ENCODE peak calls at places on chromosomes 13 and 19, in five cellular contexts. One of them, this sample, is unnamed. For H3K4me1, the result is how much of the 10 kb centered on the place peaks cover.

GRCh38 chr19:45558399-45558878 is 26.2 kb downstream of the OPA3 start:
- DNase-seq in GM23338: peak
- DNase-seq in Panc1: no peak
- DNase-seq in spleen: peak
- DNase-seq in H1: no peak
- DNase-seq in this sample: no peak

GRCh38 chr19:47445527-47445926 is 26.2 kb downstream of the SLC8A2 start:
- DNase-seq in Panc1: no peak
- DNase-seq in GM23338: no peak
- DNase-seq in H1: no peak
- DNase-seq in spleen: no peak
- DNase-seq in this sample: no peak

GRCh38 chr13:101144808-101145419 is 271.4 kb downstream of the NALCN start:
- DNase-seq in H1: no peak
- DNase-seq in GM23338: peak
- DNase-seq in spleen: no peak
- DNase-seq in Panc1: no peak
- DNase-seq in this sample: no peak

GRCh38 chr19:57443121-57443696 is 8.1 kb downstream of the ZNF749 start:
- DNase-seq in GM23338: no peak
- DNase-seq in H1: no peak
- DNase-seq in spleen: no peak
- DNase-seq in Panc1: no peak
- DNase-seq in this sample: no peak

GRCh38 chr13:102680133-102680717 is 14.6 kb downstream of the METTL21C start:
- DNase-seq in H1: no peak
- DNase-seq in Panc1: no peak
- DNase-seq in GM23338: no peak
- DNase-seq in spleen: no peak
- DNase-seq in this sample: no peak

GRCh38 chr19:16070366-16070990 is 5.8 kb upstream of the TPM4 start:
- DNase-seq in H1: no peak
- DNase-seq in spleen: peak
- DNase-seq in Panc1: no peak
- DNase-seq in GM23338: no peak
- DNase-seq in this sample: peak

GRCh38 chr19:49638360-49638759 is 1.6 kb downstream of the RRAS start:
- DNase-seq in Panc1: no peak
- DNase-seq in H1: no peak
- DNase-seq in GM23338: peak
- DNase-seq in spleen: no peak
- DNase-seq in this sample: no peak

GRCh38 chr13:25743426-25743825 is 308.4 kb downstream of the SHISA2 start:
- DNase-seq in spleen: no peak
- DNase-seq in Panc1: no peak
- DNase-seq in GM23338: no peak
- DNase-seq in H1: no peak
- DNase-seq in this sample: no peak

GRCh38 chr19:32917612-32917996 is 48.0 kb upstream of the SLC7A9 start:
- DNase-seq in H1: no peak
- DNase-seq in GM23338: peak
- DNase-seq in Panc1: no peak
- DNase-seq in spleen: no peak
- DNase-seq in this sample: no peak

GRCh38 chr13:112892759-112893569 is 76.0 kb upstream of the MCF2L start:
- DNase-seq in H1: no peak
- DNase-seq in GM23338: no peak
- DNase-seq in spleen: peak
- DNase-seq in Panc1: no peak
- DNase-seq in this sample: no peak

GRCh38 chr13:31042501-31043165 is 110.2 kb downstream of the TEX26 start:
- DNase-seq in GM23338: no peak
- DNase-seq in Panc1: no peak
- DNase-seq in H1: no peak
- DNase-seq in spleen: no peak
- DNase-seq in this sample: no peak

GRCh38 chr13:62473944-62474237 is 1058.2 kb upstream of the PCDH20 start:
- DNase-seq in GM23338: no peak
- DNase-seq in spleen: no peak
- DNase-seq in H1: no peak
- DNase-seq in Panc1: no peak
- DNase-seq in this sample: no peak

GRCh38 chr19:29390742-29391141 is 135.1 kb upstream of the VSTM2B start:
- DNase-seq in H1: no peak
- DNase-seq in Panc1: no peak
- DNase-seq in spleen: no peak
- DNase-seq in GM23338: no peak
- DNase-seq in this sample: no peak

GRCh38 chr19:16325671-16326400 is 1.2 kb downstream of the KLF2 start:
- DNase-seq in Panc1: no peak
- DNase-seq in H1: no peak
- DNase-seq in GM23338: peak
- DNase-seq in spleen: peak
- DNase-seq in this sample: peak

GRCh38 chr13:28373803-28374202 is 121.1 kb downstream of the FLT1 start:
- DNase-seq in GM23338: no peak
- DNase-seq in spleen: no peak
- DNase-seq in Panc1: no peak
- DNase-seq in H1: no peak
- DNase-seq in this sample: no peak

GRCh38 chr13:72694314-72694713 is 33.1 kb downstream of the MZT1 start:
- DNase-seq in spleen: no peak
- DNase-seq in H1: no peak
- DNase-seq in GM23338: no peak
- DNase-seq in Panc1: no peak
- DNase-seq in this sample: no peak

GRCh38 chr13:114119196-114119595 is 13.2 kb downstream of the RASA3 start:
- DNase-seq in H1: no peak
- DNase-seq in spleen: no peak
- DNase-seq in GM23338: peak
- DNase-seq in Panc1: no peak
- DNase-seq in this sample: no peak

GRCh38 chr19:50835785-50836542 is 2.6 kb upstream of the KLK15 start:
- DNase-seq in GM23338: peak
- DNase-seq in Panc1: no peak
- DNase-seq in spleen: peak
- DNase-seq in H1: no peak
- DNase-seq in this sample: no peak

GRCh38 chr13:30737511-30738342 is 2.4 kb downstream of the ALOX5AP start:
- DNase-seq in Panc1: no peak
- DNase-seq in H1: no peak
- DNase-seq in GM23338: no peak
- DNase-seq in spleen: peak
- DNase-seq in this sample: no peak

GRCh38 chr13:41580345-41580744 is 123.0 kb downstream of the RGCC start:
- DNase-seq in Panc1: no peak
- DNase-seq in spleen: no peak
- DNase-seq in H1: no peak
- DNase-seq in GM23338: no peak
- DNase-seq in this sample: no peak

GRCh38 chr13:77861716-77862115 is 56.9 kb downstream of the EDNRB start:
- DNase-seq in spleen: no peak
- DNase-seq in H1: no peak
- DNase-seq in Panc1: no peak
- DNase-seq in GM23338: no peak
- DNase-seq in this sample: no peak

GRCh38 chr19:6276447-6276846 is 3.3 kb downstream of the MLLT1 start:
- DNase-seq in H1: no peak
- DNase-seq in spleen: no peak
- DNase-seq in GM23338: no peak
- DNase-seq in Panc1: no peak
- DNase-seq in this sample: peak

GRCh38 chr13:75357576-75358295 is 124.2 kb downstream of the TBC1D4 start:
- DNase-seq in spleen: no peak
- DNase-seq in H1: peak
- DNase-seq in Panc1: no peak
- DNase-seq in GM23338: peak
- DNase-seq in this sample: no peak

GRCh38 chr19:49926520-49926919 is 2.5 kb upstream of the ATF5 start:
- DNase-seq in H1: no peak
- DNase-seq in Panc1: no peak
- DNase-seq in spleen: no peak
- DNase-seq in GM23338: no peak
- DNase-seq in this sample: no peak

GRCh38 chr19:43705729-43706128 is 10.1 kb upstream of the IRGC start:
- DNase-seq in GM23338: no peak
- DNase-seq in H1: no peak
- DNase-seq in Panc1: no peak
- DNase-seq in spleen: no peak
- DNase-seq in this sample: no peak

GRCh38 chr19:8491574-8491973 is 10.9 kb downstream of the PRAM1 start:
- DNase-seq in GM23338: peak
- DNase-seq in spleen: peak
- DNase-seq in Panc1: no peak
- DNase-seq in H1: no peak
- DNase-seq in this sample: no peak

GRCh38 chr13:103935117-103935516 is 868.9 kb upstream of the SLC10A2 start:
- DNase-seq in Panc1: no peak
- DNase-seq in spleen: no peak
- DNase-seq in H1: no peak
- DNase-seq in GM23338: peak
- DNase-seq in this sample: no peak

GRCh38 chr19:7533281-7533819 is 2.2 kb upstream of the PNPLA6 start:
- DNase-seq in Panc1: no peak
- DNase-seq in GM23338: peak
- DNase-seq in H1: no peak
- DNase-seq in spleen: peak
- DNase-seq in this sample: no peak

GRCh38 chr19:49857061-49857833 is 6.3 kb downstream of the PTOV1 start:
- DNase-seq in Panc1: no peak
- DNase-seq in spleen: no peak
- DNase-seq in H1: no peak
- DNase-seq in GM23338: no peak
- DNase-seq in this sample: no peak

GRCh38 chr13:51222510-51223283 is 499 bp downstream of the FAM124A start:
- DNase-seq in H1: no peak
- DNase-seq in GM23338: peak
- DNase-seq in spleen: no peak
- DNase-seq in Panc1: no peak
- DNase-seq in this sample: no peak

GRCh38 chr13:26465514-26465913 is 92.0 kb upstream of the WASF3 start:
- DNase-seq in H1: no peak
- DNase-seq in spleen: no peak
- DNase-seq in Panc1: no peak
- DNase-seq in GM23338: no peak
- DNase-seq in this sample: no peak

GRCh38 chr13:41561179-41561578 is 103.8 kb downstream of the RGCC start:
- DNase-seq in GM23338: no peak
- DNase-seq in H1: no peak
- DNase-seq in Panc1: no peak
- DNase-seq in spleen: no peak
- DNase-seq in this sample: no peak

GRCh38 chr13:23851106-23851505 is 38.1 kb downstream of the MIPEP start:
- DNase-seq in spleen: no peak
- DNase-seq in GM23338: no peak
- DNase-seq in Panc1: no peak
- DNase-seq in H1: no peak
- DNase-seq in this sample: no peak

GRCh38 chr13:45055902-45056648 is 64.2 kb upstream of the GTF2F2 start:
- DNase-seq in GM23338: no peak
- DNase-seq in H1: no peak
- DNase-seq in Panc1: no peak
- DNase-seq in spleen: no peak
- DNase-seq in this sample: no peak
- H3K27ac ChIP-seq in GM23338: no peak
- H3K27ac ChIP-seq in H1: no peak
- H3K27ac ChIP-seq in Panc1: peak
- H3K27ac ChIP-seq in spleen: no peak
- H3K27ac ChIP-seq in this sample: peak

DNA sequence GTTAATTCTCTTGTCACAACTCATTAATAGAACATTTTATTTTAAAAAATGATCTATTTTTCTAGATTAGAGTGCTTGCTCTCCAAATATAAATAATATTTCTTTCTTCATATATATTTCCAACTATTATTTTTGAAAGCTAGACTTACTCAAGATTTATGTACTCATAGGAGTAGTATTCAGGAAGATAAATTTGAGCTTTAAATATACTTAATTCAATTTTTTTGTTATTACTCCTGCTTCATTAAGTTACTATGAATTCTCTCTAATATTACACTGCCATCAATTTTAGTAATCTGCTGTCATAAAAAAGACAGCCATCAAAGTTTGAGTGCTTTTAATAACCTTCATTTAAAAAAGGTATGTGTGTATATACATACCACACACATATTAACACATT is 161.9 kb upstream of the PCDH9 start:
- DNase-seq in Panc1: no peak
- DNase-seq in H1: no peak
- DNase-seq in spleen: no peak
- DNase-seq in GM23338: no peak
- DNase-seq in this sample: no peak
- TF ChIP-seq POLR2AphosphoS5 in Panc1: no peak
- TF ChIP-seq POLR2AphosphoS5 in H1: no peak
- TF ChIP-seq POLR2AphosphoS5 in spleen: no peak
- TF ChIP-seq POLR2AphosphoS5 in GM23338: no peak
- TF ChIP-seq POLR2AphosphoS5 in this sample: no peak

GRCh38 chr19:3982701-3983541 is 2.3 kb downstream of the EEF2 start:
- DNase-seq in GM23338: no peak
- DNase-seq in H1: no peak
- DNase-seq in spleen: peak
- DNase-seq in Panc1: no peak
- DNase-seq in this sample: no peak

GRCh38 chr19:3981736-3982681 is 3.3 kb downstream of the EEF2 start:
- DNase-seq in H1: no peak
- DNase-seq in Panc1: no peak
- DNase-seq in GM23338: no peak
- DNase-seq in spleen: peak
- DNase-seq in this sample: peak

GRCh38 chr19:3983936-3984583 is 1.2 kb downstream of the EEF2 start:
- DNase-seq in spleen: peak
- DNase-seq in GM23338: no peak
- DNase-seq in Panc1: no peak
- DNase-seq in H1: no peak
- DNase-seq in this sample: peak

GRCh38 chr19:3984584-3984907 is 717 bp downstream of the EEF2 start:
- DNase-seq in GM23338: no peak
- DNase-seq in H1: no peak
- DNase-seq in Panc1: no peak
- DNase-seq in spleen: no peak
- DNase-seq in this sample: no peak

DNA sequence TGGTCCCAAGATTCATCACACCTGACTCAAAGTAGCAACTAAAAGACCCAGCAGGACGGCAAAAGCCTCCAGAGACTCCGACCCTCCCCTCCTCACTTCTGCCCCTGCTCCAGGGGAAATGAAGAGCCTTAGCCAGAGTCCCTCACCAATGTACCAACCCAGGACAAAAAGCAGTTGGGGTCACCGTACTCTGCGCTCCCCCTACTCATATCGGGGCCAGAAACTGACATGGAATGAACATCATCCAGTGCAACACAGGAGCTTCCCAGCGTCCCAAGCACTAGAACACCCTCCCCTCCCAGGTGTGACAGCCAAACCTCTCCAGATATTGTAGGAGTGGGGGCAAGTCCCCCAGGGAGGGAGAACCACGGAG is 1.7 kb downstream of the EEF2 start:
- DNase-seq in spleen: no peak
- DNase-seq in Panc1: no peak
- DNase-seq in GM23338: no peak
- DNase-seq in H1: no peak
- DNase-seq in this sample: no peak
- H3K4me1 ChIP-seq in spleen: half or more
- H3K4me1 ChIP-seq in Panc1: under half
- H3K4me1 ChIP-seq in GM23338: under half
- H3K4me1 ChIP-seq in H1: under half
- H3K4me1 ChIP-seq in this sample: half or more

GRCh38 chr19:18156841-18157464 is 4.0 kb downstream of the PIK3R2 start:
- DNase-seq in Panc1: no peak
- DNase-seq in GM23338: no peak
- DNase-seq in H1: no peak
- DNase-seq in spleen: peak
- DNase-seq in this sample: no peak
- H3K27ac ChIP-seq in Panc1: peak
- H3K27ac ChIP-seq in GM23338: peak
- H3K27ac ChIP-seq in H1: peak
- H3K27ac ChIP-seq in spleen: peak
- H3K27ac ChIP-seq in this sample: peak

This sample was measured in suprapubic skin.